ENCODE peak calls at places on chromosome 6, in five cellular contexts. I, S, W, U and E are unnamed samples.

GRCh38 chr6:154445417-154445816 is 65.1 kb downstream of the CNKSR3 start:
- DNase-seq in W (no peak), I (no peak), U (no peak), S (no peak), E (no peak)

GRCh38 chr6:72784071-72784470 is 162.2 kb downstream of the KCNQ5 start:
- DNase-seq in S (no peak), U (no peak), W (peak; percentile 42), I (no peak), E (no peak)

GRCh38 chr6:15574497-15574896 is 88.3 kb downstream of the DTNBP1 start:
- DNase-seq in I (no peak), S (no peak), U (no peak), W (no peak), E (no peak)

GRCh38 chr6:117545161-117545595 is 57.1 kb downstream of the GOPC start:
- DNase-seq in U (peak; percentile 27), W (no peak), S (peak; percentile 74), I (no peak), E (no peak)

GRCh38 chr6:170057961-170058877 is 232.7 kb downstream of the DLL1 start:
- DNase-seq in S (no peak), I (no peak), W (no peak), U (no peak), E (peak; percentile 53)

GRCh38 chr6:169960891-169961611 is 209.6 kb downstream of the ERMARD start:
- DNase-seq in S (no peak), U (peak; percentile 26), W (no peak), I (peak; percentile 29), E (no peak)

GRCh38 chr6:121222656-121223055 is 111.6 kb downstream of the TBC1D32 start:
- DNase-seq in U (no peak), W (peak; percentile 79), S (no peak), I (no peak), E (no peak)

GRCh38 chr6:138795809-138796469 is at the start of gene ECT2L:
- DNase-seq in W (no peak), S (peak; percentile 67), I (peak; percentile 93), U (peak; percentile 89), E (peak; percentile 89)

GRCh38 chr6:48670546-48670945 is 559.5 kb upstream of the PTCHD4 start:
- DNase-seq in S (peak; percentile 30), W (no peak), I (no peak), U (no peak), E (no peak)

GRCh38 chr6:118509009-118509617 is 39.0 kb upstream of the PLN start:
- DNase-seq in S (no peak), I (no peak), W (peak; percentile 55), U (peak; percentile 19), E (no peak)

GRCh38 chr6:35955521-35955920 is 34.6 kb upstream of the SRPK1 start:
- DNase-seq in U (no peak), W (no peak), S (no peak), I (no peak), E (no peak)

GRCh38 chr6:170088349-170088951 is 202.4 kb downstream of the DLL1 start:
- DNase-seq in U (no peak), I (no peak), S (no peak), W (no peak), E (no peak)

GRCh38 chr6:1116149-1116548 is 195.7 kb upstream of the FOXQ1 start:
- DNase-seq in U (no peak), I (no peak), W (no peak), S (no peak), E (no peak)

GRCh38 chr6:138546733-138547185 is 47.5 kb upstream of the NHSL1 start:
- DNase-seq in U (peak; percentile 88), S (no peak), I (no peak), W (peak; percentile 67), E (no peak)

GRCh38 chr6:26249959-26250805 is 114.8 kb upstream of the BTN3A2 start:
- DNase-seq in S (peak; percentile 90), U (peak; percentile 95), W (peak; percentile 73), I (peak; percentile 71), E (peak; percentile 73)

GRCh38 chr6:55825402-55826051 is 49.9 kb downstream of the BMP5 start:
- DNase-seq in S (peak; percentile 66), W (peak; percentile 78), U (peak; percentile 80), I (no peak), E (no peak)

GRCh38 chr6:18293192-18293904 is 29.0 kb upstream of the DEK start:
- DNase-seq in I (no peak), W (peak; percentile 23), U (no peak), S (peak; percentile 10), E (no peak)

GRCh38 chr6:30719356-30719755 is 796 bp upstream of the TUBB start:
- DNase-seq in U (no peak), S (no peak), W (no peak), I (no peak), E (no peak)

GRCh38 chr6:6319947-6320811 is at the start of gene F13A1:
- DNase-seq in S (no peak), W (no peak), I (peak; percentile 71), U (peak; percentile 63), E (peak; percentile 72)

GRCh38 chr6:139839506-139840156 is 465.2 kb upstream of the CITED2 start:
- DNase-seq in W (no peak), U (no peak), S (peak; percentile 99), I (no peak), E (no peak)

GRCh38 chr6:129683606-129684322 is 26.2 kb downstream of the ARHGAP18 start:
- DNase-seq in I (no peak), W (peak; percentile 100), U (peak; percentile 81), S (peak; percentile 82), E (no peak)

GRCh38 chr6:83867527-83868161 is 8.2 kb downstream of the CYB5R4 start:
- DNase-seq in S (peak; percentile 90), U (peak; percentile 73), I (no peak), W (peak; percentile 92), E (no peak)

GRCh38 chr6:169589293-169589692 is 112.5 kb downstream of the WDR27 start:
- DNase-seq in I (no peak), S (no peak), U (no peak), W (no peak), E (no peak)

GRCh38 chr6:140360651-140361050 is 986.2 kb upstream of the CITED2 start:
- DNase-seq in U (peak; percentile 14), I (no peak), W (peak; percentile 30), S (no peak), E (no peak)

GRCh38 chr6:56335733-56336132 is 88.4 kb upstream of the COL21A1 start:
- DNase-seq in W (peak; percentile 94), S (no peak), I (no peak), U (no peak), E (no peak)

GRCh38 chr6:30882764-30883475 is 1.4 kb upstream of the DDR1 start:
- DNase-seq in W (no peak), I (peak; percentile 94), S (peak; percentile 67), U (peak; percentile 90), E (no peak)

DNA sequence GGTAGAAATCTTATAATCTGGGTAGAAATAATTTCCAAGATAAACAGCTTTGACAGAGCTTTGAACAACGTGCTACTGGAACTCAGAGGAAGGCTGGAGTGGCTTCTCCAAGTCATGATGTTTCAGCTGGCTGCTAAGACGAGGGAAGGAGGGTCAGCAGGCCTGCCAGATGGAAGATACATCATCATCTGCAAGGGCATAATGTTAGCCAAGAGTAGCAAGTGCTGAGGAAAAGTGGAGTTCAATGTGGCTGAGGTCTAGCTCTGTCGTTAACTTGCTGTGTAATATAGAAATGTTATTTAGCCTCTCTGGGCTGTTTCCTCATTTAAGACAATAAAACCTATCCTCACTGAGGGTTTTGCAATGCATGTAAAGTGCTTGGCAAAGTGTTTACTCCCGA is 35.1 kb downstream of the RGS17 start:
- DNase-seq in I (no peak), S (no peak), W (no peak), U (no peak), E (no peak)
- H4K8ac ChIP-seq in I (no peak overlapping the region), S (no peak overlapping the region), W (peak overlapping the region; percentile 44), U (no peak overlapping the region), E (no peak overlapping the region)

DNA sequence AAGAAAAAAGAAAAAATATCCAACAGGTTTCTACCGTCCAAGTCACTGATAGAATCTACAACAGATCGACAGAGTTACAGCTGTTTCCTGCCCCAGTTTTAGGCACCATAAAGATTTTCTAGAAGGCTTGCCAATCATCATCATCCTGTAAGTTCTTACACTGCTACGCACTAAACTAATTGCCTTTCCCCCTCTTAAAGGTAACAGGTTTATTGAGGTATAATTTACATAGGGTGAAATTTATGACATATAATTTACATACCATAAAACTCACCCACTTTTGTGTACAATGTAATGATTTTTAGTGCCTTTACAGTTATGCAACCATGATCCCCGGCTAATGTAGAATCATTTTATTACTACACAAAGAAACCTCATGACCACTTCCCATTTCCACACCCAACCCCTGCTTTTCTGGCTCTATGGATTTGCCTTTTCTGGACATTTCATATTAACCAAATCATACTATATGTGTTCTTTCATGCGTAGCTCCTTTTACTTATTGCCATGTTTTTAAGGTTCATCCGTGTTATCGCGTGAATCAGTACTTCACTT is 21.1 kb downstream of the GCNT2 start:
- DNase-seq in W (no peak), U (no peak), S (no peak), I (no peak), E (no peak)
- H3K9ac ChIP-seq in W (no peak overlapping the region), U (no peak overlapping the region), S (no peak overlapping the region), I (no peak overlapping the region), E (no peak overlapping the region)

GRCh38 chr6:143973097-143973979 is 34.7 kb downstream of the PLAGL1 start:
- DNase-seq in S (no peak), W (no peak), U (peak; percentile 79), I (peak; percentile 88), E (peak; percentile 90)

GRCh38 chr6:143970827-143971226 is 37.2 kb downstream of the PLAGL1 start:
- DNase-seq in U (no peak), S (no peak), W (no peak), I (no peak), E (no peak)

GRCh38 chr6:143976834-143977354 is 31.2 kb downstream of the PLAGL1 start:
- DNase-seq in W (no peak), I (no peak), U (no peak), S (no peak), E (no peak)

GRCh38 chr6:143971453-143971852 is 36.6 kb downstream of the PLAGL1 start:
- DNase-seq in I (no peak), W (peak; percentile 13), U (no peak), S (no peak), E (no peak)

DNA sequence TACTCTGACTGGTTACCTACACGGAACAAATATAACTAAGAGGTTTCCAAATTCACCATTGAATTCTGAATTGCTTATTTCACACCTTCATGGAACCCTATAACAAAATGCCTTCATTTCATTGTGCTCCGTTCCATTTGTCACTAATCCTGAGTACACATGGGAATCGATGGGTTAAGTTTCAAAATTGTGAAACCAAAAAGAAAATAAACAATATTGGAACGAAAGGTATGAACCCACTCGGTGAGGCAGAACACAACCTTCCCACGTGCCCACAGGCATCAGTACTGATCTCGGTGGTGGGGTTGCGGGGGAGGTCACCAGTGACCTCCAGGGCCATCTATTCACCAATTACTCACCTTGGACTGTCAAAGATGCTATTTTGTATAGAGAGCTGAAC is 34.0 kb downstream of the PLAGL1 start:
- DNase-seq in W (no peak), S (no peak), I (no peak), U (no peak), E (no peak)
- H4K8ac ChIP-seq in W (no peak overlapping the region), S (no peak overlapping the region), I (no peak overlapping the region), U (no peak overlapping the region), E (no peak overlapping the region)

GRCh38 chr6:85640806-85641205 is 1.9 kb downstream of the SYNCRIP start:
- DNase-seq in W (peak; percentile 24), S (no peak), I (no peak), U (no peak), E (no peak)
- H3K9ac ChIP-seq in W (peak overlapping the region; percentile 98), S (no peak overlapping the region), I (peak overlapping the region; percentile 97), U (peak overlapping the region; percentile 100), E (no peak overlapping the region)